ENCODE peak calls at places on chromosome 1, in eight cellular contexts. I, Z, H, T, J, C, S and W are unnamed samples.

GRCh38 chr1:6554907-6555778 is at the start of gene TAS1R1:
- DNase-seq in I (no peak), Z (no peak), H (peak; percentile 27), T (no peak), J (no peak), C (no peak), S (peak; percentile 23), W (no peak)

GRCh38 chr1:243508964-243509363 is 253.1 kb downstream of the SDCCAG8 start:
- DNase-seq in I (no peak), Z (no peak), H (no peak), T (no peak), J (no peak), C (no peak), S (no peak), W (no peak)

GRCh38 chr1:40768146-40768990 is 15.2 kb upstream of the KCNQ4 start:
- DNase-seq in I (no peak), Z (no peak), H (no peak), T (no peak), J (no peak), C (no peak), S (no peak), W (no peak)

GRCh38 chr1:89151021-89151420 is 24.8 kb downstream of the GBP7 start:
- DNase-seq in I (no peak), Z (no peak), H (no peak), T (no peak), J (no peak), C (no peak), S (no peak), W (no peak)

GRCh38 chr1:960371-961131 is at the start of gene KLHL17:
- DNase-seq in I (peak; percentile 70), Z (no peak), H (no peak), T (peak; percentile 88), J (peak; percentile 87), C (no peak), S (peak; percentile 82), W (peak; percentile 95)

GRCh38 chr1:212699104-212699838 is 369 bp downstream of the BATF3 start:
- DNase-seq in I (peak; percentile 21), Z (no peak), H (no peak), T (peak; percentile 70), J (peak; percentile 77), C (peak; percentile 54), S (no peak), W (peak; percentile 72)

GRCh38 chr1:28811766-28812668 is at the start of gene OPRD1:
- DNase-seq in I (peak; percentile 21), Z (no peak), H (no peak), T (no peak), J (peak; percentile 75), C (no peak), S (peak; percentile 36), W (no peak)

GRCh38 chr1:207077470-207078377 is 10.9 kb upstream of the C4BPB start:
- DNase-seq in I (peak; percentile 67), Z (no peak), H (peak; percentile 56), T (peak; percentile 53), J (peak; percentile 66), C (peak; percentile 76), S (peak; percentile 58), W (peak; percentile 60)

GRCh38 chr1:115833806-115834205 is 7.1 kb downstream of the NHLH2 start:
- DNase-seq in I (no peak), Z (no peak), H (no peak), T (no peak), J (peak; percentile 48), C (no peak), S (no peak), W (no peak)

GRCh38 chr1:151511636-151512215 is 539 bp downstream of the CGN start:
- DNase-seq in I (peak; percentile 45), Z (no peak), H (no peak), T (no peak), J (peak; percentile 81), C (no peak), S (peak; percentile 35), W (peak; percentile 40)

GRCh38 chr1:205593532-205593931 is 38.3 kb downstream of the ELK4 start:
- DNase-seq in I (no peak), Z (no peak), H (no peak), T (no peak), J (no peak), C (no peak), S (no peak), W (peak; percentile 40)

GRCh38 chr1:207453710-207454045 is 450 bp upstream of the CR2 start:
- DNase-seq in I (no peak), Z (no peak), H (no peak), T (no peak), J (no peak), C (no peak), S (no peak), W (no peak)

GRCh38 chr1:25020173-25020840 is 90.2 kb upstream of the RUNX3 start:
- DNase-seq in I (no peak), Z (no peak), H (no peak), T (no peak), J (no peak), C (no peak), S (no peak), W (no peak)

GRCh38 chr1:151707541-151708065 is 9.0 kb downstream of the CELF3 start:
- DNase-seq in I (no peak), Z (no peak), H (no peak), T (no peak), J (no peak), C (no peak), S (no peak), W (no peak)

GRCh38 chr1:110308247-110308646 is 30.9 kb upstream of the RBM15 start:
- DNase-seq in I (no peak), Z (no peak), H (no peak), T (peak; percentile 52), J (no peak), C (no peak), S (no peak), W (no peak)